ENCODE peak calls at places on chromosomes 12 and 14, in six cellular contexts. One of them, this sample, is unnamed.

GRCh38 chr12:115403689-115404088 is 719.7 kb upstream of the TBX3 start:
- DNase-seq in GM12892: no peak
- DNase-seq in H1: no peak
- DNase-seq in K562: no peak
- DNase-seq in HepG2: no peak
- DNase-seq in GM12878: no peak
- DNase-seq in this sample: no peak

GRCh38 chr14:92495041-92495440 is 18.5 kb upstream of the RIN3 start:
- DNase-seq in GM12892: no peak
- DNase-seq in H1: no peak
- DNase-seq in GM12878: no peak
- DNase-seq in HepG2: no peak
- DNase-seq in K562: no peak
- DNase-seq in this sample: no peak

GRCh38 chr12:89117448-89118034 is 234.8 kb downstream of the DUSP6 start:
- DNase-seq in GM12878: no peak
- DNase-seq in HepG2: peak
- DNase-seq in K562: no peak
- DNase-seq in H1: no peak
- DNase-seq in GM12892: no peak
- DNase-seq in this sample: no peak

GRCh38 chr12:15605886-15606590 is 183.2 kb downstream of the EPS8 start:
- DNase-seq in GM12892: no peak
- DNase-seq in GM12878: no peak
- DNase-seq in HepG2: no peak
- DNase-seq in K562: no peak
- DNase-seq in H1: no peak
- DNase-seq in this sample: no peak

GRCh38 chr14:44812672-44813071 is 149.1 kb downstream of the KLHL28 start:
- DNase-seq in H1: no peak
- DNase-seq in HepG2: no peak
- DNase-seq in GM12892: no peak
- DNase-seq in GM12878: no peak
- DNase-seq in K562: no peak
- DNase-seq in this sample: no peak

GRCh38 chr12:42611571-42612257 is 22.2 kb upstream of the PRICKLE1 start:
- DNase-seq in HepG2: no peak
- DNase-seq in H1: no peak
- DNase-seq in GM12892: no peak
- DNase-seq in GM12878: no peak
- DNase-seq in K562: no peak
- DNase-seq in this sample: no peak

GRCh38 chr14:90483551-90483950 is 86.7 kb downstream of the CALM1 start:
- DNase-seq in K562: peak
- DNase-seq in GM12878: no peak
- DNase-seq in HepG2: no peak
- DNase-seq in H1: no peak
- DNase-seq in GM12892: no peak
- DNase-seq in this sample: no peak

GRCh38 chr12:21413369-21414277 is 23.8 kb upstream of the PYROXD1 start:
- DNase-seq in GM12878: no peak
- DNase-seq in HepG2: peak
- DNase-seq in K562: peak
- DNase-seq in GM12892: no peak
- DNase-seq in H1: no peak
- DNase-seq in this sample: no peak

GRCh38 chr12:115752913-115753726 is 524.4 kb downstream of the MED13L start:
- DNase-seq in HepG2: peak
- DNase-seq in K562: peak
- DNase-seq in GM12892: peak
- DNase-seq in GM12878: peak
- DNase-seq in H1: no peak
- DNase-seq in this sample: no peak

GRCh38 chr12:128795530-128796361 is 28.0 kb downstream of the SLC15A4 start:
- DNase-seq in GM12878: no peak
- DNase-seq in HepG2: no peak
- DNase-seq in GM12892: no peak
- DNase-seq in H1: no peak
- DNase-seq in K562: no peak
- DNase-seq in this sample: no peak

GRCh38 chr14:33943484-33943883 is 7.4 kb downstream of the EGLN3 start:
- DNase-seq in GM12878: no peak
- DNase-seq in HepG2: no peak
- DNase-seq in H1: no peak
- DNase-seq in GM12892: no peak
- DNase-seq in K562: no peak
- DNase-seq in this sample: no peak

GRCh38 chr12:48764521-48764920 is 24.4 kb downstream of the ADCY6 start:
- DNase-seq in HepG2: no peak
- DNase-seq in H1: no peak
- DNase-seq in GM12878: no peak
- DNase-seq in K562: no peak
- DNase-seq in GM12892: no peak
- DNase-seq in this sample: no peak

GRCh38 chr12:50569876-50570275 is 65.1 kb downstream of the DIP2B start:
- DNase-seq in GM12892: no peak
- DNase-seq in H1: no peak
- DNase-seq in GM12878: no peak
- DNase-seq in K562: no peak
- DNase-seq in HepG2: no peak
- DNase-seq in this sample: no peak
- TF ChIP-seq TAF1 in GM12892: no peak
- TF ChIP-seq TAF1 in H1: no peak
- TF ChIP-seq TAF1 in GM12878: no peak
- TF ChIP-seq TAF1 in K562: no peak
- TF ChIP-seq TAF1 in HepG2: no peak
- TF ChIP-seq TAF1 in this sample: no peak

GRCh38 chr14:30999038-30999773 is 26.2 kb upstream of the AP4S1 start:
- DNase-seq in H1: no peak
- DNase-seq in GM12892: no peak
- DNase-seq in K562: no peak
- DNase-seq in HepG2: no peak
- DNase-seq in GM12878: no peak
- DNase-seq in this sample: no peak
- TF ChIP-seq POLR2A in H1: no peak
- TF ChIP-seq POLR2A in GM12892: no peak
- TF ChIP-seq POLR2A in K562: no peak
- TF ChIP-seq POLR2A in HepG2: no peak
- TF ChIP-seq POLR2A in GM12878: no peak
- TF ChIP-seq POLR2A in this sample: no peak

DNA sequence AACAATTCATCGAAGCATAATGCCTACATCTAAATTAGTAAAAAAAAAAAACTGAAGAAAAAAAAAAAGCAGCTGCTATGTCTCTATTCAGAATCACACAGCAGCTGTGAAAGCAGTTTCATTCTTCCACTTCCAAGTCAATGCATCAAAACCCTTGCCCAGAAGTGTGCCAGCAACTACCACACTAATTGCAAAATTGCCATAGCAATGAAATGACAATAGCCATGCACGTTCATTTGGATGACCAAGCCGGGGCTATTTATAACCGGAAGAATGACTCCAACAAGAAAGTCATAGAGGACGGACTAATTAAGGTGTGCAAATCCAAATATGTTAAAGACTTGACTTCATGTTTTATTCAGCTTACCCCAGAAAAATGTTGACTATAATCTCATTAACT is 42.5 kb downstream of the SLC2A13 start:
- DNase-seq in K562: no peak
- DNase-seq in H1: no peak
- DNase-seq in GM12892: no peak
- DNase-seq in HepG2: no peak
- DNase-seq in GM12878: no peak
- DNase-seq in this sample: no peak
- TF ChIP-seq TAF1 in K562: no peak
- TF ChIP-seq TAF1 in H1: no peak
- TF ChIP-seq TAF1 in GM12892: no peak
- TF ChIP-seq TAF1 in HepG2: no peak
- TF ChIP-seq TAF1 in GM12878: no peak
- TF ChIP-seq TAF1 in this sample: no peak

GRCh38 chr12:90979019-90979418 is 24.0 kb upstream of the CCER1 start:
- DNase-seq in GM12878: no peak
- DNase-seq in K562: no peak
- DNase-seq in H1: no peak
- DNase-seq in GM12892: no peak
- DNase-seq in HepG2: no peak
- DNase-seq in this sample: no peak

GRCh38 chr12:90974286-90974685 is 19.3 kb upstream of the CCER1 start:
- DNase-seq in GM12892: no peak
- DNase-seq in GM12878: no peak
- DNase-seq in H1: no peak
- DNase-seq in HepG2: no peak
- DNase-seq in K562: no peak
- DNase-seq in this sample: no peak

GRCh38 chr12:90977224-90977623 is 22.2 kb upstream of the CCER1 start:
- DNase-seq in GM12878: no peak
- DNase-seq in GM12892: no peak
- DNase-seq in K562: no peak
- DNase-seq in HepG2: no peak
- DNase-seq in H1: no peak
- DNase-seq in this sample: no peak

GRCh38 chr12:90979936-90980335 is 24.8 kb downstream of the EPYC start:
- DNase-seq in H1: no peak
- DNase-seq in GM12892: no peak
- DNase-seq in HepG2: no peak
- DNase-seq in GM12878: no peak
- DNase-seq in K562: no peak
- DNase-seq in this sample: no peak

GRCh38 chr12:90978117-90978770 is 23.3 kb upstream of the CCER1 start:
- DNase-seq in GM12878: peak
- DNase-seq in GM12892: no peak
- DNase-seq in K562: peak
- DNase-seq in H1: no peak
- DNase-seq in HepG2: peak
- DNase-seq in this sample: no peak
- TF ChIP-seq POLR2A in GM12878: no peak
- TF ChIP-seq POLR2A in GM12892: no peak
- TF ChIP-seq POLR2A in K562: no peak
- TF ChIP-seq POLR2A in H1: no peak
- TF ChIP-seq POLR2A in HepG2: no peak
- TF ChIP-seq POLR2A in this sample: no peak

GRCh38 chr12:121080909-121081308 is 41.9 kb upstream of the OASL start:
- DNase-seq in H1: no peak
- DNase-seq in GM12892: no peak
- DNase-seq in HepG2: no peak
- DNase-seq in K562: no peak
- DNase-seq in GM12878: no peak
- DNase-seq in this sample: no peak
- TF ChIP-seq TAF1 in H1: no peak
- TF ChIP-seq TAF1 in GM12892: no peak
- TF ChIP-seq TAF1 in HepG2: no peak
- TF ChIP-seq TAF1 in K562: no peak
- TF ChIP-seq TAF1 in GM12878: no peak
- TF ChIP-seq TAF1 in this sample: no peak

DNA sequence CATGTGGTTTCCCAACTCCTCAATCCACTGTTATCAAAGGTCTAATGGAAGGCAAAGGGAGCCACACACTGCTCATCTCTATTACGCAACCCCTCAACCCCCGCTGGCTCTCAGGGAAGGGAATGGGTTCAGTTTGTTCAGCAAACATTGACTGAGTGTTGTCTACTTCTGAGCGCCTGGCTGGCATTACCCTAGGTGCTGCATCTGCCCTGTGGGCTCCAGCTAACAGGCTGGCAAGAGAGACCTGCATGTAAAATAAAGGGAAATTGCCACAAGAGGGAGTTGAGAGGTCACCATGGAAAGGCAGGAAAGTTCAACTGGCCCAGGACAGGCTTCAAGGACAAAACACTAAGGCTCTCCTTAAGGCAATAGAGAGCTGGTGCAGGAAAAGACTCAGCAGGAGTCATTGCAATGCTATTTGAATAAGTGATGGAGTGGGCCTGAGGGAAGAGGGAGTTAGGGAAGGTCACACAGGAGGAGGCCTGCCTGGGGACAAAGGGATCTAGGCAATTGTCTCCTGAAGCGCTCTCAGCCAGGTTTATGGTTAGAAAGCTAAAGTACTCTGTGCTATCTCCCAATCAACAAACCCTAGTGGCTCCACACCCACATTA is 5.5 kb upstream of the ZNF740 start:
- DNase-seq in HepG2: peak
- DNase-seq in K562: peak
- DNase-seq in GM12878: no peak
- DNase-seq in H1: no peak
- DNase-seq in GM12892: no peak
- DNase-seq in this sample: no peak
- TF ChIP-seq POLR2A in HepG2: no peak
- TF ChIP-seq POLR2A in K562: no peak
- TF ChIP-seq POLR2A in GM12878: no peak
- TF ChIP-seq POLR2A in H1: no peak
- TF ChIP-seq POLR2A in GM12892: no peak
- TF ChIP-seq POLR2A in this sample: no peak

GRCh38 chr12:2453807-2454177 is 341.0 kb upstream of the FKBP4 start:
- DNase-seq in GM12892: no peak
- DNase-seq in GM12878: no peak
- DNase-seq in HepG2: no peak
- DNase-seq in K562: no peak
- DNase-seq in H1: no peak
- DNase-seq in this sample: no peak
- TF ChIP-seq TAF1 in GM12892: no peak
- TF ChIP-seq TAF1 in GM12878: no peak
- TF ChIP-seq TAF1 in HepG2: no peak
- TF ChIP-seq TAF1 in K562: no peak
- TF ChIP-seq TAF1 in H1: no peak
- TF ChIP-seq TAF1 in this sample: no peak

DNA sequence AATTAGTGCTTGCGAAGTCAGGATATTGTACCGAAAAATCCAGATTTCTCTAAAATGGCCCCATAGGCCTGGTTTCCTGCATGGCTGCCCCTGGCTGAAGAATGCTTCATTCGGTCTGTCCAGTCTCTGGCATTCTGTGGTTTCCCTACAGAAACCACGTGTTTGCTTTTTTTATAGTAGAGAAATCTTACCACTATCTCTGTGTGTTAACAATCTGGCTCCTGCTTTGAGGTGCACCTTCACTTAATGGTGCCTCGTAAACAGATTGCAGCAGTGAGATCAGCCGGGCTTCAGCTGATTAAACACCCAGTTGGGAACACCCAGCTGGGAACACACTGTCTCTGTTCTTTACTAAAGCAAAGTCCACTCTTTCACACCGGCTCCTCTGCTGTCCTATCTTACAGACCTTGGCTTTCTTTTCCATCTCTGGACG is 6.7 kb upstream of the DNAAF2 start:
- DNase-seq in K562: no peak
- DNase-seq in GM12878: no peak
- DNase-seq in HepG2: peak
- DNase-seq in H1: no peak
- DNase-seq in GM12892: no peak
- DNase-seq in this sample: no peak
- TF ChIP-seq POLR2A in K562: no peak
- TF ChIP-seq POLR2A in GM12878: no peak
- TF ChIP-seq POLR2A in HepG2: no peak
- TF ChIP-seq POLR2A in H1: no peak
- TF ChIP-seq POLR2A in GM12892: no peak
- TF ChIP-seq POLR2A in this sample: no peak